ENCODE peak calls at places on chromosomes 16 and 17, in six cellular contexts. Y, F, J, P, K and T are unnamed samples.
A peak's percentile ranks its signal among the peaks of the same experiment; 100 is the strongest.

GRCh38 chr17:79979201-79979840 is 56.4 kb downstream of the TBC1D16 start:
- DNase-seq in K (no peak), F (no peak), J (no peak), Y (peak; percentile 46), P (no peak), T (no peak)

GRCh38 chr16:50636865-50637374 is 44.2 kb downstream of the SNX20 start:
- DNase-seq in J (no peak), P (no peak), Y (no peak), K (no peak), F (no peak), T (no peak)

GRCh38 chr16:58464047-58464915 is 35.7 kb upstream of the NDRG4 start:
- DNase-seq in Y (peak; percentile 79), P (no peak), K (no peak), J (no peak), F (no peak), T (no peak)

GRCh38 chr17:74474043-74474792 is 7.8 kb downstream of the CD300A start:
- DNase-seq in F (no peak), P (no peak), J (no peak), K (no peak), Y (no peak), T (no peak)

GRCh38 chr17:5437721-5438317 is 1.1 kb downstream of the C1QBP start:
- DNase-seq in J (no peak), K (no peak), P (no peak), F (no peak), Y (no peak), T (peak; percentile 12)

GRCh38 chr16:55091213-55091870 is 160.7 kb downstream of the IRX5 start:
- DNase-seq in F (no peak), J (no peak), Y (no peak), K (no peak), P (no peak), T (no peak)

GRCh38 chr17:80826955-80827645 is 164.5 kb upstream of the CHMP6 start:
- DNase-seq in P (peak; percentile 87), Y (peak; percentile 83), J (no peak), K (peak; percentile 48), F (no peak), T (peak; percentile 97)

GRCh38 chr16:28264656-28265055 is 27.7 kb upstream of the SBK1 start:
- DNase-seq in Y (no peak), J (no peak), K (peak; percentile 28), F (peak; percentile 37), P (peak; percentile 60), T (no peak)

GRCh38 chr17:7883781-7884386 is 4.7 kb upstream of the CHD3 start:
- DNase-seq in P (no peak), Y (peak; percentile 20), K (no peak), F (no peak), J (no peak), T (no peak)

GRCh38 chr17:48532261-48532660 is 1.4 kb upstream of the HOXB1 start:
- DNase-seq in F (no peak), Y (peak; percentile 49), J (no peak), K (no peak), P (no peak), T (no peak)

GRCh38 chr16:80105160-80105559 is 435.6 kb upstream of the DYNLRB2 start:
- DNase-seq in F (no peak), P (no peak), K (no peak), Y (no peak), J (no peak), T (no peak)

GRCh38 chr16:11556945-11557720 is 29.6 kb downstream of the LITAF start:
- DNase-seq in J (no peak), P (no peak), Y (no peak), K (no peak), F (no peak), T (no peak)

DNA sequence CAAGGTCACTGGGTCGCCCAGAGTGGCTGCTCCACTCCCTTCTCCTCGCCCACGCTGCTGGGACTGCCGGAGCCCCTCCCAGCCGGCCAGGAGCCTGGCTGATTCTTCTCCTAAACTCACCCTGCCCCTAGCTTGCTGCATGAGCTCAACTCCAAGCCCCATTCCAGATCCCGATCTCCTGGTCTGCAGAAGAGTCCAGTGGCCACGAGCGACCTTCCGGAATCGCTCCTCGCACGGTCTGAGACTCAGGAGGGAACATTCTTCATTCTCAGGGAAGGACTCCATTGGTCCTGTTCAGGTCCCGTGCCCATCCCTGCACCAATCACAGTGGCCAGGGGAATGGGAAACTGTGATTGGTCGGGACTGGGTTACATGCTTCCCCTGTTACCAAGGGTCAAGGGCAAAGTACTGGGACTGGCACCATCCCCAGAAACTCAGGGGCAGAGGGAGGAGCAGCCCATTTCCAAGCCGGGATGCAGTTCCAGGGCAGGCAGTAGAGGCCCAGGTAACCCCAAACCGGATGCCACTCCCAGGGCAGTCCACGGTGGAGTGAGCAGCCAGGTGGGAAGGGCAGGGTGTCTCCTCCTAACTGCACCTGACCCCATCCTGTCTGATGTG is 24.5 kb upstream of the CIBAR2 start:
- DNase-seq in Y (no peak), K (no peak), F (peak; percentile 55), J (no peak), P (peak; percentile 67), T (no peak)
- H3K27ac ChIP-seq in Y (no peak overlapping the region), K (peak overlapping the region; percentile 76), F (peak overlapping the region; percentile 79), J (no peak overlapping the region), P (peak overlapping the region; percentile 71), T (no peak overlapping the region)

GRCh38 chr17:82331345-82331939 is 2.1 kb downstream of the SECTM1 start:
- DNase-seq in F (no peak), P (no peak), K (no peak), Y (no peak), J (no peak), T (no peak)

GRCh38 chr17:82333279-82334171 is at the start of gene SECTM1:
- DNase-seq in F (peak; percentile 68), K (peak; percentile 57), J (no peak), P (peak; percentile 68), Y (peak; percentile 82), T (no peak)

GRCh38 chr17:82334204-82334621 is 647 bp upstream of the SECTM1 start:
- DNase-seq in F (no peak), J (no peak), Y (no peak), K (no peak), P (no peak), T (no peak)

GRCh38 chr17:82332669-82333278 is 792 bp downstream of the SECTM1 start:
- DNase-seq in P (peak; percentile 49), F (no peak), J (no peak), K (no peak), Y (no peak), T (no peak)

DNA sequence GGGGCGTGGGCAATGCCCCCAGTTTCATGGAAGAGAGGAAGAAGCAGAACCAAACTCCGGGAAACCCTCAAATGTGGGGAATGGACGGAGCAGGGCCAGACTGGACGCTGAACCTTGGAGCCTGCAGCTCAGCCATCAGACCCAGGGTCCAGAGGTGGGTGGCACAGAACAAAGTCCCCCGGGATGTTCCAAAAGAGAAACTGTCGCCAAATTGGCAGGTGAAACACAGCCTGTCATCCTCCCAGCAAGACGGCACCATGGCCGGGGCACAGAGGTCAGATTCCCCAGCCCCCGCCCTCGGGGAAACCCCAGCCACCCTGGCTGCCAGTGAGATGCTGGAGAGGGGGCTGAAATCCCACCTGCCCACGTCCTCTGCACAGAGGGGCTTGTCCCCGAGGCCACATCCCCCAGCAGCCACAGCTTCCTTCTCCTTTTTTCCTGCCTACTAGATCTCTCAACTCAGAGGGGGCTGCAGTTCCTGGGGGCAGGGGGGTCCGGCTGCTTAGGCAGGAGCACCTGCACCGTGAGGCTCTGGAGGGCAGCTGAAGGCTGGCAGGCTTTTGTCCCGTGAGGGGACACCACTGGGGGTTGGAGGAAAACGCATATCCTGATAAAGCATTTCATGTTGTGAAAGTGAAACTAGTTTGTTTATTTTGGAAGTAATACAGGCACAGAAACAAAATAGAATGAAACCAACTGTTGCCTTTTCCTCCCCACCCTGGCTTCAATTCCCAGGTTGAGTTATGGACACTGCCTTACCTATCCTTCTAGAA is 1.2 kb upstream of the SECTM1 start:
- DNase-seq in F (no peak), Y (no peak), K (no peak), P (no peak), J (no peak), T (no peak)
- H3K27ac ChIP-seq in F (peak overlapping the region; percentile 73), Y (no peak overlapping the region), K (peak overlapping the region; percentile 73), P (no peak overlapping the region), J (no peak overlapping the region), T (no peak overlapping the region)

GRCh38 chr16:2986623-2987188 is 6.5 kb upstream of the PKMYT1 start:
- DNase-seq in K (no peak), Y (no peak), P (no peak), F (no peak), J (no peak), T (no peak)
- H3K27ac ChIP-seq in K (no peak overlapping the region), Y (no peak overlapping the region), P (no peak overlapping the region), F (no peak overlapping the region), J (no peak overlapping the region), T (no peak overlapping the region)

GRCh38 chr17:77210946-77211541 is 70.3 kb downstream of the SEC14L1 start:
- DNase-seq in Y (no peak), F (no peak), K (no peak), J (no peak), P (no peak), T (no peak)
- H3K27ac ChIP-seq in Y (no peak overlapping the region), F (no peak overlapping the region), K (no peak overlapping the region), J (peak overlapping the region; percentile 92), P (peak overlapping the region; percentile 80), T (no peak overlapping the region)

DNA sequence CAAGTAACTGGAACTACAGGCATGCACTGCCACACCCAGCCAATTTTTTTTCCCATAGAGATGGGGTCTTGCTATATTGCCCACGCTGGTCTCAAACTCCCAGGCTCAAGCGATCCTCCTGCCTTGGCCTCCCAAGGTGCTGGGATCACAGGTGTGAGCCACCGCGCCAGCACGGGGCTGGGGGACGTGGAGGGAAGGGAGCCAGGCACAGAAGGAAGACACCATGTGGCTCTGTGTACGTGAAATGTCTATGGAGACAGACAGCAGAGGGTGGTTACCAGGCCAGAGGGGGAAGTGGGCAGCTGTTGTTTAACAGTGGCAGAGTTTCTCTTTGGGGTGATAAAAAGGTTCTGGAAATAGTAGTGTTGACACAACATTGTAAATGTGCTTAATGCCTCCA is 4.6 kb upstream of the PIEZO1 start:
- DNase-seq in K (no peak), J (no peak), Y (no peak), F (no peak), P (no peak), T (no peak)
- H3K27ac ChIP-seq in K (no peak overlapping the region), J (no peak overlapping the region), Y (no peak overlapping the region), F (no peak overlapping the region), P (no peak overlapping the region), T (no peak overlapping the region)

DNA sequence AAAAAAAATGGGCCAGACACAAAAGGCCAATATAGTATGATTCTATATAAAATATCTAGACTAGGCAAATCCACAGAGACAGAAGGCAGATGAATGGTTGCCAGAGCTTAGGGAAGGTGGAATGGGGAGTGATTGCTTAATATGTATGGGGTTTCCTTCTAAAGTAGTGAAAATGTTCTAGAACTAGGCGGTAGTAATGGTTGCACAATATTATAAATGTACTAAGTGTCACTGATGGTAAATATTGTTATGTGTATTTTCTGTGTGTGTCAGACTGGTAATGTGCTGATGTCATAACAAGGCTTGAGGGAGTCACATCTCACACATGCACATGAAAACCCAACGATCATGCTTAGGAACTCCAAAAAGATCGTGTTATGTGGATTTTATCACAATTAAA is 106.9 kb upstream of the SIAH1 start:
- DNase-seq in Y (no peak), K (no peak), J (no peak), F (no peak), P (no peak), T (no peak)
- H3K27ac ChIP-seq in Y (no peak overlapping the region), K (no peak overlapping the region), J (no peak overlapping the region), F (no peak overlapping the region), P (no peak overlapping the region), T (no peak overlapping the region)